ENCODE peak calls at places on chromosomes 2 and 18, in ten cellular contexts. One of them, this sample, is unnamed.

GRCh38 chr2:61328707-61329251 is 142.1 kb downstream of the USP34 start:
- DNase-seq in activated CD4-positive, alpha-beta T cell treated with anti-CD3 and anti-CD28 coated beads, Interleukin-2, amount 50 U/mL, for 48 hours: no peak
- DNase-seq in NCI-H82: no peak
- DNase-seq in CD8-positive, alpha-beta memory T cell: no peak
- DNase-seq in MCF 10A: no peak
- DNase-seq in GM13977: peak; percentile 5
- DNase-seq in NCI-H1105: no peak
- DNase-seq in NCI-H345: no peak
- DNase-seq in HFF-Myc: peak; percentile 35
- DNase-seq in NCI-H2029: peak; percentile 7
- DNase-seq in this sample: no peak

GRCh38 chr2:230714122-230714453 is 1.4 kb downstream of the CAB39 start:
- DNase-seq in activated CD4-positive, alpha-beta T cell treated with anti-CD3 and anti-CD28 coated beads, Interleukin-2, amount 50 U/mL, for 48 hours: peak; percentile 45
- DNase-seq in NCI-H82: peak; percentile 55
- DNase-seq in CD8-positive, alpha-beta memory T cell: peak; percentile 50
- DNase-seq in MCF 10A: peak; percentile 84
- DNase-seq in GM13977: peak; percentile 66
- DNase-seq in NCI-H1105: no peak
- DNase-seq in NCI-H345: no peak
- DNase-seq in HFF-Myc: peak; percentile 27
- DNase-seq in NCI-H2029: no peak
- DNase-seq in this sample: no peak

GRCh38 chr2:101356486-101356885 is 30.8 kb downstream of the CREG2 start:
- DNase-seq in activated CD4-positive, alpha-beta T cell treated with anti-CD3 and anti-CD28 coated beads, Interleukin-2, amount 50 U/mL, for 48 hours: no peak
- DNase-seq in NCI-H82: no peak
- DNase-seq in CD8-positive, alpha-beta memory T cell: no peak
- DNase-seq in MCF 10A: peak; percentile 69
- DNase-seq in GM13977: no peak
- DNase-seq in NCI-H1105: no peak
- DNase-seq in NCI-H345: no peak
- DNase-seq in HFF-Myc: no peak
- DNase-seq in NCI-H2029: no peak
- DNase-seq in this sample: no peak

GRCh38 chr2:157184161-157184910 is 73.2 kb upstream of the GALNT5 start:
- DNase-seq in activated CD4-positive, alpha-beta T cell treated with anti-CD3 and anti-CD28 coated beads, Interleukin-2, amount 50 U/mL, for 48 hours: no peak
- DNase-seq in NCI-H82: no peak
- DNase-seq in CD8-positive, alpha-beta memory T cell: no peak
- DNase-seq in MCF 10A: no peak
- DNase-seq in GM13977: no peak
- DNase-seq in NCI-H1105: no peak
- DNase-seq in NCI-H345: no peak
- DNase-seq in HFF-Myc: no peak
- DNase-seq in NCI-H2029: no peak
- DNase-seq in this sample: no peak

GRCh38 chr2:174719016-174719415 is 45.3 kb downstream of the CHRNA1 start:
- DNase-seq in activated CD4-positive, alpha-beta T cell treated with anti-CD3 and anti-CD28 coated beads, Interleukin-2, amount 50 U/mL, for 48 hours: no peak
- DNase-seq in NCI-H82: no peak
- DNase-seq in CD8-positive, alpha-beta memory T cell: no peak
- DNase-seq in MCF 10A: no peak
- DNase-seq in GM13977: no peak
- DNase-seq in NCI-H1105: no peak
- DNase-seq in NCI-H345: no peak
- DNase-seq in HFF-Myc: no peak
- DNase-seq in NCI-H2029: no peak
- DNase-seq in this sample: no peak

GRCh38 chr2:232927793-232928563 is 57.9 kb downstream of the SNORC start:
- DNase-seq in activated CD4-positive, alpha-beta T cell treated with anti-CD3 and anti-CD28 coated beads, Interleukin-2, amount 50 U/mL, for 48 hours: no peak
- DNase-seq in NCI-H82: no peak
- DNase-seq in CD8-positive, alpha-beta memory T cell: no peak
- DNase-seq in MCF 10A: no peak
- DNase-seq in GM13977: peak; percentile 75
- DNase-seq in NCI-H1105: peak; percentile 5
- DNase-seq in NCI-H345: peak; percentile 46
- DNase-seq in HFF-Myc: no peak
- DNase-seq in NCI-H2029: no peak
- DNase-seq in this sample: no peak

GRCh38 chr2:46333912-46334311 is 36.7 kb downstream of the EPAS1 start:
- DNase-seq in activated CD4-positive, alpha-beta T cell treated with anti-CD3 and anti-CD28 coated beads, Interleukin-2, amount 50 U/mL, for 48 hours: no peak
- DNase-seq in NCI-H82: no peak
- DNase-seq in CD8-positive, alpha-beta memory T cell: no peak
- DNase-seq in MCF 10A: peak; percentile 61
- DNase-seq in GM13977: no peak
- DNase-seq in NCI-H1105: no peak
- DNase-seq in NCI-H345: no peak
- DNase-seq in HFF-Myc: no peak
- DNase-seq in NCI-H2029: no peak
- DNase-seq in this sample: no peak

GRCh38 chr2:112463256-112463655 is 18.7 kb upstream of the TTL start:
- DNase-seq in activated CD4-positive, alpha-beta T cell treated with anti-CD3 and anti-CD28 coated beads, Interleukin-2, amount 50 U/mL, for 48 hours: no peak
- DNase-seq in NCI-H82: no peak
- DNase-seq in CD8-positive, alpha-beta memory T cell: no peak
- DNase-seq in MCF 10A: no peak
- DNase-seq in GM13977: no peak
- DNase-seq in NCI-H1105: no peak
- DNase-seq in NCI-H345: no peak
- DNase-seq in HFF-Myc: no peak
- DNase-seq in NCI-H2029: no peak
- DNase-seq in this sample: no peak

GRCh38 chr2:25322313-25322712 is 19.4 kb downstream of the DNMT3A start:
- DNase-seq in activated CD4-positive, alpha-beta T cell treated with anti-CD3 and anti-CD28 coated beads, Interleukin-2, amount 50 U/mL, for 48 hours: peak; percentile 45
- DNase-seq in NCI-H82: peak; percentile 24
- DNase-seq in CD8-positive, alpha-beta memory T cell: no peak
- DNase-seq in MCF 10A: no peak
- DNase-seq in GM13977: no peak
- DNase-seq in NCI-H1105: no peak
- DNase-seq in NCI-H345: no peak
- DNase-seq in HFF-Myc: no peak
- DNase-seq in NCI-H2029: no peak
- DNase-seq in this sample: no peak

GRCh38 chr2:209872675-209873074 is 101.0 kb downstream of the UNC80 start:
- DNase-seq in activated CD4-positive, alpha-beta T cell treated with anti-CD3 and anti-CD28 coated beads, Interleukin-2, amount 50 U/mL, for 48 hours: no peak
- DNase-seq in NCI-H82: no peak
- DNase-seq in CD8-positive, alpha-beta memory T cell: no peak
- DNase-seq in MCF 10A: peak; percentile 86
- DNase-seq in GM13977: no peak
- DNase-seq in NCI-H1105: no peak
- DNase-seq in NCI-H345: no peak
- DNase-seq in HFF-Myc: no peak
- DNase-seq in NCI-H2029: peak; percentile 96
- DNase-seq in this sample: no peak

GRCh38 chr2:232928564-232929302 is 58.7 kb downstream of the SNORC start:
- DNase-seq in activated CD4-positive, alpha-beta T cell treated with anti-CD3 and anti-CD28 coated beads, Interleukin-2, amount 50 U/mL, for 48 hours: no peak
- DNase-seq in NCI-H82: no peak
- DNase-seq in CD8-positive, alpha-beta memory T cell: no peak
- DNase-seq in MCF 10A: no peak
- DNase-seq in GM13977: peak; percentile 37
- DNase-seq in NCI-H1105: no peak
- DNase-seq in NCI-H345: no peak
- DNase-seq in HFF-Myc: no peak
- DNase-seq in NCI-H2029: no peak
- DNase-seq in this sample: no peak

GRCh38 chr2:200703132-200703925 is 108.4 kb upstream of the BZW1 start:
- DNase-seq in activated CD4-positive, alpha-beta T cell treated with anti-CD3 and anti-CD28 coated beads, Interleukin-2, amount 50 U/mL, for 48 hours: peak; percentile 38
- DNase-seq in NCI-H82: peak; percentile 85
- DNase-seq in CD8-positive, alpha-beta memory T cell: no peak
- DNase-seq in MCF 10A: peak; percentile 77
- DNase-seq in GM13977: no peak
- DNase-seq in NCI-H1105: peak; percentile 5
- DNase-seq in NCI-H345: peak; percentile 41
- DNase-seq in HFF-Myc: peak; percentile 29
- DNase-seq in NCI-H2029: no peak
- DNase-seq in this sample: no peak

GRCh38 chr2:99507964-99508818 is 18.4 kb upstream of the REV1 start:
- DNase-seq in activated CD4-positive, alpha-beta T cell treated with anti-CD3 and anti-CD28 coated beads, Interleukin-2, amount 50 U/mL, for 48 hours: no peak
- DNase-seq in NCI-H82: peak; percentile 48
- DNase-seq in CD8-positive, alpha-beta memory T cell: no peak
- DNase-seq in MCF 10A: no peak
- DNase-seq in GM13977: no peak
- DNase-seq in NCI-H1105: peak; percentile 81
- DNase-seq in NCI-H345: peak; percentile 95
- DNase-seq in HFF-Myc: no peak
- DNase-seq in NCI-H2029: peak; percentile 94
- DNase-seq in this sample: no peak

GRCh38 chr2:113260930-113261329 is 17.8 kb downstream of the PAX8 start:
- DNase-seq in activated CD4-positive, alpha-beta T cell treated with anti-CD3 and anti-CD28 coated beads, Interleukin-2, amount 50 U/mL, for 48 hours: no peak
- DNase-seq in NCI-H82: peak; percentile 72
- DNase-seq in CD8-positive, alpha-beta memory T cell: no peak
- DNase-seq in MCF 10A: no peak
- DNase-seq in GM13977: no peak
- DNase-seq in NCI-H1105: no peak
- DNase-seq in NCI-H345: no peak
- DNase-seq in HFF-Myc: no peak
- DNase-seq in NCI-H2029: no peak
- DNase-seq in this sample: no peak

GRCh38 chr2:197176457-197176964 is 134.1 kb downstream of the ANKRD44 start:
- DNase-seq in activated CD4-positive, alpha-beta T cell treated with anti-CD3 and anti-CD28 coated beads, Interleukin-2, amount 50 U/mL, for 48 hours: no peak
- DNase-seq in NCI-H82: no peak
- DNase-seq in CD8-positive, alpha-beta memory T cell: no peak
- DNase-seq in MCF 10A: no peak
- DNase-seq in GM13977: no peak
- DNase-seq in NCI-H1105: no peak
- DNase-seq in NCI-H345: no peak
- DNase-seq in HFF-Myc: no peak
- DNase-seq in NCI-H2029: no peak
- DNase-seq in this sample: no peak

GRCh38 chr2:177989029-177989885 is 83.3 kb downstream of the PDE11A start:
- DNase-seq in activated CD4-positive, alpha-beta T cell treated with anti-CD3 and anti-CD28 coated beads, Interleukin-2, amount 50 U/mL, for 48 hours: no peak
- DNase-seq in NCI-H82: no peak
- DNase-seq in CD8-positive, alpha-beta memory T cell: no peak
- DNase-seq in MCF 10A: no peak
- DNase-seq in GM13977: no peak
- DNase-seq in NCI-H1105: no peak
- DNase-seq in NCI-H345: no peak
- DNase-seq in HFF-Myc: no peak
- DNase-seq in NCI-H2029: no peak
- DNase-seq in this sample: no peak

GRCh38 chr2:127525692-127526141 is 572 bp downstream of the IWS1 start:
- DNase-seq in activated CD4-positive, alpha-beta T cell treated with anti-CD3 and anti-CD28 coated beads, Interleukin-2, amount 50 U/mL, for 48 hours: peak; percentile 21
- DNase-seq in NCI-H82: peak; percentile 48
- DNase-seq in CD8-positive, alpha-beta memory T cell: no peak
- DNase-seq in MCF 10A: peak; percentile 51
- DNase-seq in GM13977: peak; percentile 34
- DNase-seq in NCI-H1105: no peak
- DNase-seq in NCI-H345: no peak
- DNase-seq in HFF-Myc: no peak
- DNase-seq in NCI-H2029: no peak
- DNase-seq in this sample: no peak

GRCh38 chr18:13220326-13220991 is 1.9 kb downstream of the LDLRAD4 start:
- DNase-seq in activated CD4-positive, alpha-beta T cell treated with anti-CD3 and anti-CD28 coated beads, Interleukin-2, amount 50 U/mL, for 48 hours: no peak
- DNase-seq in NCI-H82: no peak
- DNase-seq in CD8-positive, alpha-beta memory T cell: peak; percentile 26
- DNase-seq in MCF 10A: no peak
- DNase-seq in GM13977: no peak
- DNase-seq in NCI-H1105: no peak
- DNase-seq in NCI-H345: peak; percentile 29
- DNase-seq in HFF-Myc: no peak
- DNase-seq in NCI-H2029: peak; percentile 9
- DNase-seq in this sample: peak; percentile 58